ENCODE peak calls at places on chromosomes 5 and 9, in seven cellular contexts. One of them, this sample, is unnamed.

GRCh38 chr5:135467051-135467625 is 15.0 kb upstream of the TIFAB start:
- DNase-seq in hypothalamus: no peak
- DNase-seq in amygdala: no peak
- DNase-seq in brain microvascular endothelial cell: no peak
- DNase-seq in skeletal muscle cell: no peak
- DNase-seq in SK-N-SH: no peak
- DNase-seq in substantia nigra: no peak
- DNase-seq in this sample: no peak

GRCh38 chr5:665956-666711 is 27.0 kb downstream of the TPPP start:
- DNase-seq in hypothalamus: no peak
- DNase-seq in amygdala: no peak
- DNase-seq in brain microvascular endothelial cell: no peak
- DNase-seq in skeletal muscle cell: no peak
- DNase-seq in SK-N-SH: no peak
- DNase-seq in substantia nigra: no peak
- DNase-seq in this sample: no peak

GRCh38 chr5:159511570-159511969 is 181.3 kb upstream of the IL12B start:
- DNase-seq in hypothalamus: no peak
- DNase-seq in amygdala: no peak
- DNase-seq in brain microvascular endothelial cell: no peak
- DNase-seq in skeletal muscle cell: no peak
- DNase-seq in SK-N-SH: no peak
- DNase-seq in substantia nigra: no peak
- DNase-seq in this sample: no peak

GRCh38 chr5:10567781-10568321 is 4.0 kb downstream of the ANKRD33B start:
- DNase-seq in hypothalamus: no peak
- DNase-seq in amygdala: no peak
- DNase-seq in brain microvascular endothelial cell: no peak
- DNase-seq in skeletal muscle cell: peak; percentile 27
- DNase-seq in SK-N-SH: no peak
- DNase-seq in substantia nigra: no peak
- DNase-seq in this sample: no peak

GRCh38 chr9:89670114-89670513 is 65.3 kb downstream of the GADD45G start:
- DNase-seq in hypothalamus: no peak
- DNase-seq in amygdala: no peak
- DNase-seq in brain microvascular endothelial cell: no peak
- DNase-seq in skeletal muscle cell: no peak
- DNase-seq in SK-N-SH: no peak
- DNase-seq in substantia nigra: no peak
- DNase-seq in this sample: no peak

GRCh38 chr9:125679597-125680189 is 27.3 kb downstream of the MAPKAP1 start:
- DNase-seq in hypothalamus: no peak
- DNase-seq in amygdala: no peak
- DNase-seq in brain microvascular endothelial cell: no peak
- DNase-seq in skeletal muscle cell: no peak
- DNase-seq in SK-N-SH: no peak
- DNase-seq in substantia nigra: no peak
- DNase-seq in this sample: no peak

GRCh38 chr5:77367733-77368132 is 124.4 kb downstream of the WDR41 start:
- DNase-seq in hypothalamus: no peak
- DNase-seq in amygdala: no peak
- DNase-seq in brain microvascular endothelial cell: peak; percentile 75
- DNase-seq in skeletal muscle cell: no peak
- DNase-seq in SK-N-SH: no peak
- DNase-seq in substantia nigra: no peak
- DNase-seq in this sample: no peak

GRCh38 chr9:134003237-134003636 is 11.1 kb upstream of the VAV2 start:
- DNase-seq in hypothalamus: no peak
- DNase-seq in amygdala: no peak
- DNase-seq in brain microvascular endothelial cell: no peak
- DNase-seq in skeletal muscle cell: no peak
- DNase-seq in SK-N-SH: no peak
- DNase-seq in substantia nigra: no peak
- DNase-seq in this sample: no peak

GRCh38 chr5:79301046-79301712 is 65.2 kb downstream of the JMY start:
- DNase-seq in hypothalamus: no peak
- DNase-seq in amygdala: no peak
- DNase-seq in brain microvascular endothelial cell: no peak
- DNase-seq in skeletal muscle cell: no peak
- DNase-seq in SK-N-SH: no peak
- DNase-seq in substantia nigra: no peak
- DNase-seq in this sample: no peak

GRCh38 chr9:124569942-124570341 is 62.7 kb upstream of the NR5A1 start:
- DNase-seq in hypothalamus: no peak
- DNase-seq in amygdala: no peak
- DNase-seq in brain microvascular endothelial cell: no peak
- DNase-seq in skeletal muscle cell: no peak
- DNase-seq in SK-N-SH: no peak
- DNase-seq in substantia nigra: no peak
- DNase-seq in this sample: no peak

This sample was measured in tibial nerve.